ENCODE peak calls at places on chromosomes 12 and 14, in ten cellular contexts. Y, J, E, H, D, V, P, Q, F and T are unnamed samples.

GRCh38 chr14:51653096-51653814 is 1.5 kb downstream of the FRMD6 start:
- DNase-seq in Y (no peak), J (no peak), E (no peak), H (no peak), D (no peak), V (no peak), P (no peak), Q (no peak), F (no peak), T (no peak)

GRCh38 chr12:100608776-100609175 is 35.3 kb downstream of the GAS2L3 start:
- DNase-seq in Y (no peak), J (no peak), E (no peak), H (no peak), D (no peak), V (no peak), P (no peak), Q (no peak), F (no peak), T (no peak)

GRCh38 chr12:124463341-124463861 is 104.0 kb downstream of the NCOR2 start:
- DNase-seq in Y (no peak), J (no peak), E (no peak), H (no peak), D (peak), V (no peak), P (no peak), Q (no peak), F (no peak), T (no peak)

GRCh38 chr14:89137514-89138163 is 279.4 kb downstream of the FOXN3 start:
- DNase-seq in Y (no peak), J (peak), E (no peak), H (no peak), D (no peak), V (no peak), P (no peak), Q (no peak), F (peak), T (peak)

GRCh38 chr12:42525444-42525843 is 64.1 kb downstream of the PRICKLE1 start:
- DNase-seq in Y (no peak), J (no peak), E (no peak), H (no peak), D (no peak), V (no peak), P (no peak), Q (no peak), F (no peak), T (no peak)

GRCh38 chr14:93045211-93045674 is 70.5 kb downstream of the ITPK1 start:
- DNase-seq in Y (no peak), J (no peak), E (peak), H (no peak), D (peak), V (no peak), P (no peak), Q (no peak), F (no peak), T (no peak)

GRCh38 chr12:103301642-103302620 is 193.8 kb downstream of the C12orf42 start:
- DNase-seq in Y (no peak), J (no peak), E (peak), H (no peak), D (no peak), V (no peak), P (no peak), Q (no peak), F (no peak), T (no peak)

GRCh38 chr12:3098436-3098835 is 21.3 kb downstream of the TSPAN9 start:
- DNase-seq in Y (no peak), J (no peak), E (no peak), H (no peak), D (no peak), V (no peak), P (no peak), Q (no peak), F (no peak), T (no peak)

GRCh38 chr12:119920064-119920463 is 42.9 kb upstream of the CIT start:
- DNase-seq in Y (no peak), J (no peak), E (no peak), H (no peak), D (no peak), V (no peak), P (no peak), Q (no peak), F (no peak), T (no peak)

GRCh38 chr14:99763527-99764221 is 29.5 kb upstream of the EML1 start:
- DNase-seq in Y (no peak), J (no peak), E (no peak), H (no peak), D (no peak), V (no peak), P (no peak), Q (no peak), F (no peak), T (no peak)

GRCh38 chr12:131699434-131699833 is 11.5 kb upstream of the SFSWAP start:
- DNase-seq in Y (no peak), J (no peak), E (no peak), H (no peak), D (no peak), V (no peak), P (no peak), Q (no peak), F (no peak), T (no peak)

GRCh38 chr12:58583541-58583940 is 336.8 kb downstream of the LRIG3 start:
- DNase-seq in Y (no peak), J (no peak), E (no peak), H (no peak), D (no peak), V (no peak), P (no peak), Q (no peak), F (no peak), T (no peak)

GRCh38 chr14:26735811-26736210 is 138.0 kb upstream of the NOVA1 start:
- DNase-seq in Y (no peak), J (no peak), E (no peak), H (no peak), D (no peak), V (no peak), P (no peak), Q (no peak), F (no peak), T (no peak)

GRCh38 chr12:94620611-94621010 is 29.7 kb downstream of the TMCC3 start:
- DNase-seq in Y (no peak), J (no peak), E (no peak), H (no peak), D (no peak), V (no peak), P (no peak), Q (no peak), F (no peak), T (no peak)

GRCh38 chr14:37411079-37411735 is 183.8 kb downstream of the FOXA1 start:
- DNase-seq in Y (no peak), J (no peak), E (no peak), H (no peak), D (no peak), V (no peak), P (no peak), Q (no peak), F (no peak), T (no peak)

GRCh38 chr12:95796225-95796981 is 5.8 kb upstream of the NTN4 start:
- DNase-seq in Y (no peak), J (no peak), E (no peak), H (no peak), D (no peak), V (no peak), P (no peak), Q (no peak), F (no peak), T (no peak)

GRCh38 chr14:59274991-59275391 is 86.5 kb downstream of the DAAM1 start:
- DNase-seq in Y (no peak), J (no peak), E (no peak), H (no peak), D (peak), V (no peak), P (no peak), Q (no peak), F (no peak), T (peak)

GRCh38 chr14:88044782-88045446 is 40.0 kb downstream of the GPR65 start:
- DNase-seq in Y (no peak), J (no peak), E (no peak), H (no peak), D (no peak), V (no peak), P (no peak), Q (no peak), F (no peak), T (no peak)

GRCh38 chr12:7645395-7646177 is 20.1 kb downstream of the APOBEC1 start:
- DNase-seq in Y (peak), J (peak), E (peak), H (no peak), D (no peak), V (no peak), P (no peak), Q (no peak), F (no peak), T (peak)

GRCh38 chr12:124480469-124481256 is 86.7 kb downstream of the NCOR2 start:
- DNase-seq in Y (no peak), J (no peak), E (peak), H (peak), D (peak), V (no peak), P (peak), Q (no peak), F (no peak), T (peak)

GRCh38 chr12:67484788-67485480 is 163.6 kb upstream of the DYRK2 start:
- DNase-seq in Y (no peak), J (no peak), E (no peak), H (no peak), D (no peak), V (no peak), P (no peak), Q (no peak), F (no peak), T (no peak)

GRCh38 chr14:22737052-22737451 is 29.4 kb upstream of the OXA1L start:
- DNase-seq in Y (no peak), J (no peak), E (no peak), H (no peak), D (no peak), V (no peak), P (no peak), Q (no peak), F (no peak), T (no peak)

GRCh38 chr12:88516811-88517210 is 63.5 kb downstream of the KITLG start:
- DNase-seq in Y (no peak), J (no peak), E (no peak), H (no peak), D (no peak), V (no peak), P (no peak), Q (no peak), F (no peak), T (no peak)

GRCh38 chr12:119644930-119645329 is 23.0 kb upstream of the PRKAB1 start:
- DNase-seq in Y (no peak), J (no peak), E (no peak), H (no peak), D (no peak), V (peak), P (no peak), Q (no peak), F (no peak), T (no peak)

GRCh38 chr14:94646066-94646465 is 33.9 kb downstream of the SERPINA3 start:
- DNase-seq in Y (no peak), J (no peak), E (no peak), H (no peak), D (no peak), V (no peak), P (no peak), Q (no peak), F (no peak), T (no peak)

GRCh38 chr12:15423629-15424028 is 101.3 kb downstream of the PTPRO start:
- DNase-seq in Y (no peak), J (no peak), E (no peak), H (no peak), D (no peak), V (no peak), P (no peak), Q (no peak), F (no peak), T (no peak)

GRCh38 chr14:100673085-100673806 is 53.4 kb upstream of the DLK1 start:
- DNase-seq in Y (no peak), J (no peak), E (no peak), H (no peak), D (no peak), V (no peak), P (peak), Q (peak), F (no peak), T (peak)

GRCh38 chr12:121632069-121632970 is 6.0 kb downstream of the ORAI1 start:
- DNase-seq in Y (no peak), J (no peak), E (peak), H (no peak), D (no peak), V (no peak), P (no peak), Q (no peak), F (no peak), T (no peak)

GRCh38 chr12:79058342-79058741 is 193.8 kb downstream of the SYT1 start:
- DNase-seq in Y (no peak), J (peak), E (no peak), H (no peak), D (no peak), V (no peak), P (no peak), Q (no peak), F (no peak), T (no peak)

GRCh38 chr14:59358105-59358504 is 107.1 kb downstream of the GPR135 start:
- DNase-seq in Y (no peak), J (peak), E (no peak), H (no peak), D (no peak), V (peak), P (no peak), Q (no peak), F (no peak), T (peak)

GRCh38 chr14:103543140-103543539 is 14.1 kb downstream of the TRMT61A start:
- DNase-seq in Y (no peak), J (no peak), E (no peak), H (peak), D (peak), V (no peak), P (no peak), Q (no peak), F (no peak), T (no peak)

GRCh38 chr12:6777386-6777785 is 5.1 kb downstream of the LAG3 start:
- DNase-seq in Y (no peak), J (no peak), E (no peak), H (no peak), D (no peak), V (no peak), P (no peak), Q (no peak), F (no peak), T (no peak)

GRCh38 chr14:36271939-36272907 is 48.2 kb downstream of the MBIP start:
- DNase-seq in Y (no peak), J (no peak), E (peak), H (peak), D (no peak), V (no peak), P (peak), Q (no peak), F (no peak), T (peak)

GRCh38 chr12:1534708-1535107 is 59.7 kb downstream of the FBXL14 start:
- DNase-seq in Y (no peak), J (no peak), E (no peak), H (no peak), D (no peak), V (no peak), P (peak), Q (no peak), F (no peak), T (no peak)

GRCh38 chr12:81987351-81987750 is 228.2 kb upstream of the PPFIA2 start:
- DNase-seq in Y (no peak), J (no peak), E (no peak), H (no peak), D (no peak), V (no peak), P (no peak), Q (no peak), F (no peak), T (no peak)

GRCh38 chr14:67385120-67385519 is 25.0 kb downstream of the EIF2S1 start:
- DNase-seq in Y (no peak), J (no peak), E (no peak), H (no peak), D (no peak), V (no peak), P (no peak), Q (peak), F (no peak), T (peak)

GRCh38 chr12:5473076-5473475 is 41.2 kb downstream of the NTF3 start:
- DNase-seq in Y (no peak), J (no peak), E (no peak), H (no peak), D (no peak), V (no peak), P (no peak), Q (no peak), F (no peak), T (no peak)

GRCh38 chr12:15979096-15980091 is 68.3 kb downstream of the DERA start:
- DNase-seq in Y (peak), J (no peak), E (no peak), H (no peak), D (no peak), V (no peak), P (peak), Q (no peak), F (no peak), T (peak)

GRCh38 chr12:9760699-9761406 is at the start of gene CD69:
- DNase-seq in Y (peak), J (no peak), E (peak), H (no peak), D (peak), V (no peak), P (peak), Q (no peak), F (no peak), T (peak)

GRCh38 chr14:76951149-76951548 is 77.4 kb downstream of the IRF2BPL start:
- DNase-seq in Y (no peak), J (no peak), E (no peak), H (no peak), D (no peak), V (no peak), P (no peak), Q (no peak), F (no peak), T (no peak)
- H3K27ac ChIP-seq in Y (no peak), J (peak), E (peak), H (peak), D (no peak), V (peak), P (peak), Q (peak), F (peak), T (peak)

GRCh38 chr12:46523446-46523845 is 150.9 kb upstream of the SLC38A2 start:
- DNase-seq in Y (no peak), J (no peak), E (no peak), H (no peak), D (no peak), V (no peak), P (no peak), Q (no peak), F (no peak), T (no peak)
- H3K4me3 ChIP-seq in Y (no peak), J (peak), E (no peak), H (no peak), D (no peak), V (no peak), P (no peak), Q (no peak), F (no peak), T (no peak)

DNA sequence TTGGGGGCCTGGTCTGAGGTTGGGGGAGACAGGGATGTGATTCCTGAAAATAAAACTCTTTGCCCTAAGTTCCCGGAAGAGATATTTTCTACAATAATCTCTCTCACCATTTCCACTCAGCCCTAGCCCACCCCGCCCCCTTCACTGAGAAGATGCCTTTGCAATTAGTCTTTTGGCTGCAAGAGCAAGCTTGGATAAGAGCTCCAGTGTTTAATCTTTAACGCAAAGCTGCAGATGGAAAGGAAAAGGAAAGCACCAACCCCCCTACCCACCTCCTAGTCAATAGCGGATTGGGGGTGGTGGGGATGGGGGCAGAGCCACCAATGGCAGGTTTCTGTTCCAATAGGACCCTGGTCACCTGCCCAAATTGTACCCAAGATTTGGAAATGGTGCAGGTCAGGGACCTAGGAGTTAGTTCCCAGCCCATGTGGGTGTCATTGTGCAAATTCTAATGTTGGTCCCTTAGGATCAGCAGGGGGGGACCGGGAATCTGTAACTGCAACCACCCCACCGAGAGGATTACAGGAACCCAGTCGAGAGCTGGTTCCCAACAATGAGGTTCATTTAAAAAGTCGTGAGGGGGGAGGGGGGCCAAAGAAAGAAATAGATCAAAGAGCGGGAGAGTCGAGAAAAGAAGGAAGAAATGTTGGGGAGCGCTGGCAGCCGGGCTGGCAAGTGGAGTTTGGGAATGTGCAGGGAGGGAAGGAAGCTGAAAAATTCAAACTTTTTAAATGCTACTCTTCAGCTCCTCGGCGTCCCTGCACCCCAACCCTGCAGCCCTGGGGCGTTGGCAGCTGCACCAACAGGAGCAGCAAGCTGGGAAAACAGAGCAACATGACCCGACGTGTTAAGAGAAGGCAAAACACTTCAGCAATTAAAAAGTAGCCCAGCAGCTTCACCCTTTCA is 1.5 kb downstream of the ZFP36L1 start:
- DNase-seq in Y (no peak), J (no peak), E (peak), H (no peak), D (peak), V (no peak), P (no peak), Q (no peak), F (no peak), T (no peak)
- TF ChIP-seq POLR2A in Y (no peak), J (no peak), E (no peak), H (no peak), D (no peak), V (no peak), P (no peak), Q (no peak), F (no peak), T (no peak)

DNA sequence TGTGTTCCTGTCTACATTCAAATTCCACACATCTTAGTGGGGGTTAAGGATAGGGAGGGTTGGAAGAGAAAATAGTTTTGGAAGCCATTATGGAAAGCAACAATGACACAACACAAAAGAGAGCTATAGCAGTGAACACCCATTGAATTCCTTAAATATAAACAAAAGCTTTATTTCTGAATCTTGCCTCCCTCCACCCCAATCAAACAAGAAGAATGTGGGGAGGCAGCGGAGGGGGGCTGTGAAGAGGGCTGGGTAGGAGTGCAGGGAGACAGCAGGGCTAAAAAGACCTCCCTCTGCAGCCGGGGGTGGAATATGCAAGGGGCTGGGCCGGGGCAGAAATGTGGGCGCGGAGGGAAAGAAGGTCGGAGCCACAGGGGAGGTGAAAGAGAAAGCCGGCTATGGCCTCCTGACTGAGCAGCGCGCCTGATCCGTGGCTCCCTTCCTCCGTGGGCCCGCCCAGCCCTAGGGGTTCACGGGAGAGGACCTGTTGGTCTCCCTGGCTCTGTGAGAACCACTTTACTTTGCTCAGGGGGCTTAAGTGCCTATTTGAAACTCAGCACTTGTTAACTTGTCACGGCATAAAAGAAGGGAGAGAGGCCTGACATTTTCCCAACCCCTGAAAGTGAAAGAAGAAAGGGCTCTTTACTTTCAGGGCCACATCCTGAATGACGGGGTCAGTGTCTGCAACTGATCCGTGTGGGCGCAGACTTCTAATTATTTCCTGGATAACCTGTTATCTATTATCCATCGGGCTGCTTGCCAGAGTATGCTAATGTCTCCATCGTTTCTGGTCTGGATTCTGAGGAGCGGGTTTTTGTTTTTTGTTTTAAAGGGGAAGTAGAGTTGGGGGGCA is 127.3 kb upstream of the MAX start:
- DNase-seq in Y (peak), J (no peak), E (peak), H (peak), D (peak), V (no peak), P (peak), Q (peak), F (no peak), T (peak)
- H3K27ac ChIP-seq in Y (peak), J (peak), E (peak), H (peak), D (peak), V (peak), P (peak), Q (peak), F (peak), T (peak)